ENCODE peak calls at places on chromosomes 11 and 22, in four cellular contexts. A is cardiac muscle cell, B is PC-9, W is suprapubic skin. Q is an unnamed sample.

GRCh38 chr22:45251828-45252227 is 11.1 kb upstream of the KIAA0930 start:
- DNase-seq in B (no peak), A (no peak), W (no peak), Q (no peak)

GRCh38 chr11:34234086-34234740 is 123.6 kb downstream of the ABTB2 start:
- DNase-seq in A (peak; percentile 58), W (no peak), B (peak; percentile 73), Q (no peak)

GRCh38 chr11:23974046-23974445 is 522.8 kb upstream of the LUZP2 start:
- DNase-seq in W (no peak), B (no peak), A (no peak), Q (no peak)

GRCh38 chr22:24400726-24401596 is 26.4 kb upstream of the ADORA2A start:
- DNase-seq in W (no peak), B (no peak), A (no peak), Q (no peak)

GRCh38 chr22:29994027-29994715 is 86.1 kb upstream of the HORMAD2 start:
- DNase-seq in W (no peak), A (peak; percentile 43), B (no peak), Q (no peak)

GRCh38 chr11:2694495-2694894 is 5.3 kb downstream of the KCNQ1OT1 start:
- DNase-seq in W (peak; percentile 3), A (no peak), B (no peak), Q (no peak)

GRCh38 chr11:75403983-75404658 is 4.8 kb downstream of the RPS3 start:
- DNase-seq in A (no peak), B (no peak), W (no peak), Q (no peak)

GRCh38 chr11:57913713-57914704 is 109.7 kb upstream of the OR9Q1 start:
- DNase-seq in W (no peak), B (no peak), A (no peak), Q (no peak)

GRCh38 chr22:49659281-49659923 is 168.3 kb downstream of the BRD1 start:
- DNase-seq in W (peak; percentile 48), B (no peak), A (no peak), Q (no peak)

GRCh38 chr11:1228921-1229451 is 6.1 kb downstream of the MUC5B start:
- DNase-seq in W (peak; percentile 51), A (no peak), B (no peak), Q (no peak)

GRCh38 chr11:27716850-27717249 is 16.6 kb upstream of the BDNF start:
- DNase-seq in B (no peak), A (peak; percentile 62), W (no peak), Q (no peak)

GRCh38 chr11:70111269-70112016 is 33.3 kb downstream of the ANO1 start:
- DNase-seq in A (peak; percentile 67), B (peak; percentile 39), W (no peak), Q (peak; percentile 12)

GRCh38 chr22:37777122-37777687 is 30.5 kb upstream of the GCAT start:
- DNase-seq in B (peak; percentile 96), W (no peak), A (peak; percentile 59), Q (no peak)

GRCh38 chr11:57566035-57566504 is 1.4 kb downstream of the UBE2L6 start:
- DNase-seq in A (peak; percentile 54), W (no peak), B (peak; percentile 26), Q (no peak)

GRCh38 chr11:44939673-44940072 is 11.0 kb downstream of the TP53I11 start:
- DNase-seq in A (peak; percentile 44), B (no peak), W (no peak), Q (peak; percentile 26)

GRCh38 chr11:45939836-45940235 is 17.4 kb downstream of the LARGE2 start:
- DNase-seq in W (no peak), A (peak; percentile 27), B (no peak), Q (no peak)

GRCh38 chr11:121672630-121673487 is 220.1 kb upstream of the SORL1-AS1 start:
- DNase-seq in W (no peak), B (no peak), A (peak; percentile 70), Q (no peak)

GRCh38 chr11:109794501-109794900 is 298.7 kb upstream of the ZC3H12C start:
- DNase-seq in B (no peak), W (no peak), A (no peak), Q (no peak)

GRCh38 chr11:124751391-124751740 is 689 bp downstream of the VSIG2 start:
- DNase-seq in A (no peak), W (no peak), B (no peak), Q (no peak)

GRCh38 chr11:64969209-64969608 is 2.7 kb downstream of the MAJIN start:
- DNase-seq in A (peak; percentile 11), W (no peak), B (peak; percentile 19), Q (no peak)

GRCh38 chr11:60305906-60306619 is 21.0 kb upstream of the MS4A6E start:
- DNase-seq in B (no peak), W (no peak), A (peak; percentile 9), Q (no peak)

GRCh38 chr22:47333625-47334024 is 571.2 kb downstream of the TBC1D22A start:
- DNase-seq in A (peak; percentile 72), W (no peak), B (peak; percentile 19), Q (no peak)

GRCh38 chr22:23742505-23743264 is 8.2 kb downstream of the ZNF70 start:
- DNase-seq in B (peak; percentile 18), A (no peak), W (no peak), Q (no peak)

GRCh38 chr11:71212871-71213559 is 39.4 kb downstream of the SHANK2 start:
- DNase-seq in A (peak; percentile 54), B (no peak), W (peak; percentile 29), Q (no peak)

GRCh38 chr22:27430799-27431480 is 370.6 kb downstream of the MN1 start:
- DNase-seq in W (no peak), A (no peak), B (no peak), Q (no peak)

GRCh38 chr11:111949519-111950426 is 12.6 kb downstream of the DIXDC1 start:
- DNase-seq in A (peak; percentile 21), W (no peak), B (no peak), Q (no peak)

GRCh38 chr11:30433831-30434230 is 110.9 kb downstream of the ARL14EP start:
- DNase-seq in A (peak; percentile 0), B (no peak), W (no peak), Q (no peak)

GRCh38 chr11:121929581-121929980 is 186.4 kb downstream of the BLID start:
- DNase-seq in W (no peak), B (no peak), A (peak; percentile 67), Q (peak; percentile 12)

GRCh38 chr11:63915961-63916836 is 765 bp downstream of the RCOR2 start:
- DNase-seq in B (peak; percentile 54), A (peak; percentile 47), W (no peak), Q (peak; percentile 86)

GRCh38 chr11:80598905-80599304 is 1158.1 kb upstream of the TENM4 start:
- DNase-seq in A (no peak), W (no peak), B (no peak), Q (no peak)

GRCh38 chr11:61057615-61058014 is 44.7 kb upstream of the CD5 start:
- DNase-seq in A (no peak), W (no peak), B (no peak), Q (no peak)

DNA sequence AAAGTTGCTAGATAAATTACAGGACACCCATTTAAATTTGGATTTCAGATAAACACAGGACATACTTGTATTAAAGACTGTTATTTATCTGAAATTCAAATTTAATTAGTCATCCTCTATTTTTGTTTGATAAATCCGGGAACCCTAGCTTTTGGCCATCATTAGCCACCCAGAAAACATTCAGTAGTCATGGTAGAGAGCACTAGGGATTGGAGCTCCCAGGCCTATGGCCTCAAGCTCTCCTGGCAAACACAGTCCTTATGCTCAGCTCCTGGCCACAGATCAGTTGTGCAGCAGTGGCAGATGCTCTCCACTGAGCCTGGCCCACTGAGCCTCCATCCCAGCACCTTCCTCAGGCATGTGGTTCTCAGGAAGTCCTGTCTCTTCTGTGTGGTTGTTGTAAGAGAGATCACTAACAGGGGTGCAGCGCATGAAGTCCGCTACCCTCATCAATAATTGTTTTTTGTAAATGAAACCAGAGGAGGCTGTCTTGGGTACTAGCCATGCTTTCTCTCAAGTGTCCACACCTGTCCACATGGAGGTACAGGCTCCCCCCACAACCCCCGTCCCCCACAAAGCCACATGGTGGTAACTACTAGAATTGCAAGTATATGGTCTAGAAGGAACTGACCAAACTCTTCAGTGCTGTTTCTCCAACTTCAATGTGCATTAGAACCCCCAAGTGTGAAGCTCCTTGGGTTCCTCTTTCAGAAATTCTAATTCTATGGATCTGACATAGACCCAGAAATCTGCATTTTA is 1.1 kb upstream of the IRAG1 start:
- DNase-seq in B (no peak), A (peak; percentile 13), W (no peak), Q (no peak)
- TF ChIP-seq CTCF in B (no peak), A (no peak), W (no peak), Q (no peak)

GRCh38 chr22:35548762-35549106 is 8.1 kb downstream of the RASD2 start:
- DNase-seq in B (no peak), W (no peak), A (no peak), Q (no peak)

GRCh38 chr22:35549338-35549737 is 8.7 kb downstream of the RASD2 start:
- DNase-seq in W (no peak), B (no peak), A (no peak), Q (no peak)

GRCh38 chr22:35544810-35545209 is 4.2 kb downstream of the RASD2 start:
- DNase-seq in A (no peak), W (no peak), B (no peak), Q (no peak)

GRCh38 chr22:35546886-35547285 is 6.3 kb downstream of the RASD2 start:
- DNase-seq in A (no peak), B (no peak), W (no peak), Q (no peak)

DNA sequence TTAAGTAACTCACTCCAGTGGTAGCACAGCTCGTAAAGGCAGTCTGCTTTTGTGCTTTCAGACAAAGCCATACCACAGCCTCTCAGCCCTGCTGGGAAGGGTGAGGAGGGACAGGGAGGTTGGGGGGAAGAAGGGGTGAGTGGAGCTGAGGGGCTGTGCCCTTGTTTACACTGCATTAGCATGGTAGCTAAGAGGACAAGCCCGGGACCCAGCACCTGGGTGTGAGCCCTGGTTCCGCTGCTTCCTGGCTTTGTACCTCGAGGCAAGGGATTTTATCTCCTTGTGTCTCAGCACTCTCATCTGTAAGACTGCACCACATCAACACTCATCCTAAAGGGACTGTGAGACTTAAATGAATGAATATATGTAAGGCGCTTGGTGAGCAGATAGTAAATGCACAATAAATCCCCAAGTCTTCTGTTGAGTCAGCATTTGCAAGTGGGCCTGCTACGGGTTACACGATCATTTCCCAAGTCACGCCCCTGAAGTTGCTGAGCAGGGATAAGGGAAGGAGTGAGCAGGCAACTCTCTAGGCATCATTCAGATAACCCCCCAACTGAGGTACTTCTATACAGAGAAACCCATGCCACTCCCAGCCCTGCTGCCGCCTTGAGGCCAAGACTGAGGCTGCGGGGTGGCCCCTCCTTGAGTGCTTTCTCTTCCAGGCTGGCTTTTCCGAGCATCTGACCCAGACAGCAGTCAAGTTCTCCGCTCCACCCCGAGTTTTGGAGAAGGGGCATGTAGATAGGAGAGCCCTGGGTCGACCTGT is 7.5 kb downstream of the RASD2 start:
- DNase-seq in A (no peak), W (no peak), B (no peak), Q (no peak)
- TF ChIP-seq CTCF in A (peak; percentile 27), W (no peak), B (no peak), Q (peak; percentile 17)

GRCh38 chr11:35714882-35715612 is 52.5 kb downstream of the TRIM44 start:
- DNase-seq in A (peak; percentile 14), B (no peak), W (no peak), Q (no peak)

GRCh38 chr11:35709386-35709785 is 46.8 kb downstream of the TRIM44 start:
- DNase-seq in W (no peak), B (no peak), A (no peak), Q (no peak)

GRCh38 chr11:35711924-35712323 is 49.3 kb downstream of the TRIM44 start:
- DNase-seq in B (no peak), A (no peak), W (no peak), Q (no peak)

GRCh38 chr11:35712533-35712932 is 50.0 kb downstream of the TRIM44 start:
- DNase-seq in A (no peak), B (no peak), W (no peak), Q (no peak)

GRCh38 chr11:35711173-35711910 is 48.8 kb downstream of the TRIM44 start:
- DNase-seq in A (no peak), B (no peak), W (no peak), Q (no peak)
- TF ChIP-seq CTCF in A (no peak), B (peak; percentile 19), W (no peak), Q (peak; percentile 8)

GRCh38 chr22:42001706-42002105 is 3.1 kb downstream of the WBP2NL start:
- DNase-seq in W (no peak), A (no peak), B (no peak), Q (no peak)
- TF ChIP-seq CTCF in W (no peak), A (no peak), B (no peak), Q (no peak)